ENCODE peak calls at places on chromosomes 12 and 14, in eight cellular contexts. F is adrenal gland, Q is ovary, Z is NB4, R is A549, T is gastrocnemius medialis, S is esophagus squamous epithelium, O is breast epithelium. Y is an unnamed sample.
A peak's percentile ranks its signal among the peaks of the same experiment; 100 is the strongest.

GRCh38 chr12:60231301-60231700 is 635.5 kb downstream of the SLC16A7 start:
- DNase-seq in T (no peak), S (no peak), R (no peak), O (no peak), Z (no peak), F (no peak), Q (no peak), Y (no peak)

GRCh38 chr12:3658327-3659163 is 94.4 kb downstream of the CRACR2A start:
- DNase-seq in O (no peak), F (no peak), T (no peak), S (no peak), Z (peak; percentile 49), R (no peak), Q (no peak), Y (peak; percentile 48)

GRCh38 chr12:125185740-125186470 is 120.7 kb downstream of the AACS start:
- DNase-seq in R (peak; percentile 74), F (peak; percentile 75), S (no peak), Z (peak; percentile 52), Q (peak; percentile 53), O (no peak), T (peak; percentile 20), Y (peak; percentile 83)

GRCh38 chr12:31342314-31342713 is 16.4 kb upstream of the SINHCAF start:
- DNase-seq in T (no peak), S (no peak), Z (no peak), Q (no peak), R (no peak), F (no peak), O (no peak), Y (no peak)

GRCh38 chr14:61542848-61543790 is 152.2 kb upstream of the HIF1A start:
- DNase-seq in Z (no peak), Q (no peak), F (peak; percentile 60), T (no peak), R (no peak), S (no peak), O (no peak), Y (peak; percentile 47)

GRCh38 chr14:91029451-91030217 is 30.8 kb downstream of the RPS6KA5 start:
- DNase-seq in Z (peak; percentile 31), T (no peak), Q (no peak), S (no peak), R (peak; percentile 10), F (no peak), O (no peak), Y (no peak)

GRCh38 chr12:92034858-92035401 is 110.7 kb downstream of the BTG1 start:
- DNase-seq in F (peak; percentile 62), S (no peak), Z (no peak), T (peak; percentile 23), R (peak; percentile 68), O (no peak), Q (peak; percentile 62), Y (peak; percentile 67)

GRCh38 chr12:117040496-117040895 is 58.7 kb downstream of the TESC start:
- DNase-seq in R (no peak), Q (no peak), Z (no peak), O (no peak), S (no peak), F (peak; percentile 25), T (no peak), Y (no peak)

GRCh38 chr14:46717211-46717610 is 65.6 kb upstream of the RPL10L start:
- DNase-seq in T (no peak), Z (no peak), S (no peak), F (no peak), R (no peak), Q (no peak), O (no peak), Y (no peak)

GRCh38 chr12:121224591-121224990 is 14.7 kb downstream of the P2RX4 start:
- DNase-seq in O (no peak), F (no peak), T (no peak), Q (peak; percentile 65), Z (no peak), R (no peak), S (no peak), Y (no peak)

GRCh38 chr14:103016594-103016993 is 40.8 kb downstream of the CDC42BPB start:
- DNase-seq in S (no peak), Z (no peak), T (no peak), R (no peak), F (no peak), Q (no peak), O (peak; percentile 37), Y (no peak)

GRCh38 chr12:41189395-41190251 is 1.5 kb downstream of the PDZRN4 start:
- DNase-seq in O (no peak), T (no peak), S (no peak), R (no peak), Q (no peak), F (peak; percentile 19), Z (no peak), Y (no peak)

GRCh38 chr12:42447371-42447786 is 121.4 kb downstream of the PPHLN1 start:
- DNase-seq in Q (no peak), O (no peak), S (no peak), Z (no peak), T (no peak), F (no peak), R (no peak), Y (no peak)

GRCh38 chr12:120381752-120382419 is 12.9 kb upstream of the MSI1 start:
- DNase-seq in F (peak; percentile 79), T (no peak), O (no peak), Z (no peak), Q (no peak), S (no peak), R (peak; percentile 39), Y (no peak)

GRCh38 chr12:79764641-79765040 is 73.9 kb upstream of the PAWR start:
- DNase-seq in S (no peak), T (no peak), Z (no peak), F (no peak), Q (no peak), R (no peak), O (no peak), Y (no peak)

GRCh38 chr14:76768201-76768656 is 7.0 kb downstream of the VASH1 start:
- DNase-seq in Q (no peak), R (no peak), F (peak; percentile 68), S (no peak), O (no peak), T (no peak), Z (peak; percentile 81), Y (no peak)
- TF ChIP-seq POLR2A in Q (no peak), R (no peak), F (no peak), S (no peak), O (no peak), T (no peak), Z (no peak), Y (no peak)

GRCh38 chr12:17588968-17589367 is 501.0 kb downstream of the RERGL start:
- DNase-seq in T (no peak), R (peak; percentile 80), Q (no peak), S (no peak), F (no peak), Z (peak; percentile 36), O (no peak), Y (peak; percentile 42)
- TF ChIP-seq CTCF in T (no peak), R (peak; percentile 71), Q (no peak), S (no peak), F (no peak), Z (peak; percentile 54), O (no peak), Y (peak; percentile 59)

GRCh38 chr12:56636118-56636674 is 6.1 kb upstream of the BAZ2A start:
- DNase-seq in O (peak; percentile 93), Z (peak; percentile 92), Q (peak; percentile 89), T (peak; percentile 94), S (no peak), R (peak; percentile 91), F (peak; percentile 93), Y (peak; percentile 93)

GRCh38 chr12:56634242-56634836 is 4.2 kb upstream of the BAZ2A start:
- DNase-seq in O (peak; percentile 72), Q (peak; percentile 63), F (peak; percentile 50), T (no peak), S (no peak), Z (peak; percentile 45), R (peak; percentile 62), Y (peak; percentile 85)

GRCh38 chr12:56635539-56636117 is 5.5 kb upstream of the BAZ2A start:
- DNase-seq in S (no peak), Z (peak; percentile 54), R (peak; percentile 17), T (no peak), O (no peak), F (no peak), Q (no peak), Y (no peak)

GRCh38 chr12:56633465-56634241 is 3.5 kb upstream of the BAZ2A start:
- DNase-seq in O (no peak), T (no peak), Q (no peak), R (no peak), Z (no peak), S (no peak), F (no peak), Y (no peak)

DNA sequence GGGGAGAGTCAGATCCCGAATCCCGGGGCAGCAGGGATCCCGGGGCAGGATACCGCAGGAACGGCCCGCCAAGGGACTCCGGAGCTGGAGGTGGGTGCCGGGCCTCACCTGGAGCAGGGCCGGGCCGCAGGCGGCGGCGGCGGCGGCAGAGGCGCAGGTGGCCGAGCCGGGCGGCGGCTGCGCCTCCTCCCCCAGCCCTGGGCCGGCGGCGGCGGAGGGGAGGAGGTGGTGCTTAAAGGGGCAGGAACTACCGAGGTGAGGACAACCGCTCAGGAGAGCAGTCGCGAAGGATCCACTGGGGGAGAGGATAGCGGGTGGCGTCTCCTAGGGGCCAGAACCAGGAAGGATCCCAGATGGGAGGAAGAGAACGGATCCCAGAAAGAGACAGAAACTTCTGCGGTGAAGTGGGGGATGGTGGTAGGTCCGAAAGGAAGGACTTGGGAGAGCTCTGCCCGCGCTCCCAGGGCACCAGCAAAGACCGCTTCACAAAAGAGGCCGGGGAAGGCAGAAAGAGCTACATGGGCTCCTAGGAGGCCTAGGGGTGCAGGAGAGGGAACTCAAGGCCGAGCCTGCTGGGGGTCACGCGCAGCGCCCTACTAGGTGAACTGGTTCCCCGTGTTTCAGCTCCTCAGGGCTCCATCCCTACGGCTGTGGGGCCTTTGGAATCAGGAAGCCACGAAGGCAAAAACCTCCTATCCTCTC is 4.9 kb upstream of the BAZ2A start:
- DNase-seq in R (peak; percentile 94), O (peak; percentile 82), F (peak; percentile 88), Z (peak; percentile 81), Q (peak; percentile 76), S (no peak), T (peak; percentile 77), Y (peak; percentile 80)
- TF ChIP-seq POLR2A in R (peak; percentile 37), O (no peak), F (peak; percentile 39), Z (peak; percentile 29), Q (no peak), S (no peak), T (peak; percentile 77), Y (peak; percentile 53)

GRCh38 chr14:67675219-67675582 is 769 bp upstream of the VTI1B start:
- DNase-seq in O (no peak), R (peak; percentile 4), S (no peak), F (no peak), Z (peak; percentile 14), Q (no peak), T (no peak), Y (no peak)

GRCh38 chr14:67674139-67674479 is 323 bp downstream of the VTI1B start:
- DNase-seq in R (peak; percentile 72), S (no peak), Q (peak; percentile 65), F (peak; percentile 71), T (peak; percentile 52), O (peak; percentile 68), Z (peak; percentile 80), Y (peak; percentile 71)

GRCh38 chr14:67680121-67680602 is 5.7 kb upstream of the VTI1B start:
- DNase-seq in F (no peak), O (no peak), T (no peak), Q (no peak), Z (peak; percentile 71), S (no peak), R (peak; percentile 16), Y (no peak)

GRCh38 chr14:67673451-67673850 is 981 bp downstream of the VTI1B start:
- DNase-seq in O (no peak), Z (no peak), T (no peak), R (no peak), Q (no peak), S (no peak), F (no peak), Y (no peak)

GRCh38 chr14:67674480-67675218 is at the start of gene VTI1B:
- DNase-seq in Z (peak; percentile 88), F (peak; percentile 70), Q (peak; percentile 80), T (peak; percentile 56), S (peak; percentile 26), R (peak; percentile 81), O (peak; percentile 67), Y (peak; percentile 81)
- TF ChIP-seq CTCF in Z (no peak), F (no peak), Q (no peak), T (no peak), S (no peak), R (peak; percentile 24), O (no peak), Y (no peak)

Y was measured in body of pancreas.